ENCODE peak calls at places on chromosomes 11 and 22, in ten cellular contexts. F is left ventricle myocardium inferior, L is transverse colon, H is neural progenitor cell, K is upper lobe of left lung, W is tibial artery, X is kidney epithelial cell, S is heart left ventricle, I is brain microvascular endothelial cell, J is fibroblast of lung. R is an unnamed sample.

GRCh38 chr11:123742334-123742733 is 874 bp upstream of the ZNF202 start:
- DNase-seq in F (no peak), L (no peak), H (peak; percentile 11), K (no peak), W (no peak), X (no peak), S (no peak), I (no peak), J (no peak), R (no peak)

GRCh38 chr11:76077575-76078150 is 128.6 kb downstream of the WNT11 start:
- DNase-seq in F (no peak), L (no peak), H (no peak), K (no peak), W (no peak), X (no peak), S (no peak), I (peak; percentile 10), J (no peak), R (no peak)

GRCh38 chr11:107157809-107158187 is 139.5 kb upstream of the GUCY1A2 start:
- DNase-seq in F (no peak), L (no peak), H (no peak), K (no peak), W (no peak), X (no peak), S (no peak), I (no peak), J (no peak), R (no peak)

GRCh38 chr11:45736424-45736823 is 68.5 kb upstream of the SLC35C1 start:
- DNase-seq in F (no peak), L (no peak), H (no peak), K (no peak), W (no peak), X (no peak), S (no peak), I (no peak), J (peak; percentile 26), R (no peak)

GRCh38 chr22:18000441-18001039 is 23.8 kb downstream of the MICAL3 start:
- DNase-seq in F (no peak), L (peak; percentile 36), H (peak; percentile 63), K (peak; percentile 87), W (peak; percentile 69), X (no peak), S (no peak), I (no peak), J (no peak), R (peak; percentile 30)

GRCh38 chr22:48369789-48370507 is 1457.7 kb downstream of the BRD1 start:
- DNase-seq in F (no peak), L (peak; percentile 20), H (peak; percentile 41), K (no peak), W (peak; percentile 37), X (no peak), S (no peak), I (no peak), J (no peak), R (no peak)

GRCh38 chr11:130655308-130655707 is 206.9 kb downstream of the ADAMTS15 start:
- DNase-seq in F (no peak), L (no peak), H (no peak), K (no peak), W (no peak), X (no peak), S (no peak), I (no peak), J (no peak), R (no peak)

GRCh38 chr11:62501432-62501891 is 45.1 kb downstream of the AHNAK start:
- DNase-seq in F (peak; percentile 73), L (no peak), H (peak; percentile 54), K (peak; percentile 46), W (no peak), X (no peak), S (peak; percentile 67), I (no peak), J (peak; percentile 22), R (no peak)

GRCh38 chr11:19939415-19939929 is 220.8 kb downstream of the DBX1 start:
- DNase-seq in F (no peak), L (no peak), H (no peak), K (no peak), W (no peak), X (no peak), S (no peak), I (no peak), J (no peak), R (no peak)

GRCh38 chr11:19936461-19936860 is 223.8 kb downstream of the DBX1 start:
- DNase-seq in F (no peak), L (no peak), H (no peak), K (no peak), W (no peak), X (no peak), S (no peak), I (no peak), J (no peak), R (no peak)

GRCh38 chr11:19935507-19935906 is 222.9 kb downstream of the NAV2 start:
- DNase-seq in F (no peak), L (no peak), H (peak; percentile 88), K (no peak), W (no peak), X (no peak), S (no peak), I (peak; percentile 80), J (peak; percentile 35), R (no peak)

GRCh38 chr11:19938866-19939265 is 221.4 kb downstream of the DBX1 start:
- DNase-seq in F (no peak), L (no peak), H (no peak), K (no peak), W (no peak), X (no peak), S (no peak), I (no peak), J (no peak), R (no peak)

GRCh38 chr11:19938051-19938856 is 222.0 kb downstream of the DBX1 start:
- DNase-seq in F (peak; percentile 27), L (peak; percentile 49), H (peak; percentile 74), K (no peak), W (no peak), X (no peak), S (no peak), I (peak; percentile 75), J (peak; percentile 65), R (no peak)
- H3K27me3 ChIP-seq in F (no peaks in the 10 kb centered on the region), L (no peaks in the 10 kb centered on the region), H (no peaks in the 10 kb centered on the region), K (no peaks in the 10 kb centered on the region), W (no peaks in the 10 kb centered on the region), X (no peaks in the 10 kb centered on the region), S (no peaks in the 10 kb centered on the region), I (no peaks in the 10 kb centered on the region), J (no peaks in the 10 kb centered on the region), R (no peaks in the 10 kb centered on the region)

GRCh38 chr11:120170741-120171261 is 32.9 kb upstream of the TRIM29 start:
- DNase-seq in F (no peak), L (no peak), H (no peak), K (peak; percentile 45), W (peak; percentile 55), X (no peak), S (no peak), I (no peak), J (no peak), R (no peak)

GRCh38 chr11:120167659-120168058 is 29.7 kb upstream of the TRIM29 start:
- DNase-seq in F (no peak), L (no peak), H (no peak), K (no peak), W (peak; percentile 19), X (no peak), S (no peak), I (no peak), J (no peak), R (no peak)

GRCh38 chr11:120169981-120170698 is 32.2 kb upstream of the TRIM29 start:
- DNase-seq in F (no peak), L (no peak), H (no peak), K (peak; percentile 73), W (peak; percentile 61), X (no peak), S (no peak), I (no peak), J (no peak), R (no peak)

GRCh38 chr11:120168108-120168959 is 30.4 kb upstream of the TRIM29 start:
- DNase-seq in F (no peak), L (no peak), H (no peak), K (no peak), W (peak; percentile 53), X (no peak), S (no peak), I (no peak), J (peak; percentile 32), R (no peak)

DNA sequence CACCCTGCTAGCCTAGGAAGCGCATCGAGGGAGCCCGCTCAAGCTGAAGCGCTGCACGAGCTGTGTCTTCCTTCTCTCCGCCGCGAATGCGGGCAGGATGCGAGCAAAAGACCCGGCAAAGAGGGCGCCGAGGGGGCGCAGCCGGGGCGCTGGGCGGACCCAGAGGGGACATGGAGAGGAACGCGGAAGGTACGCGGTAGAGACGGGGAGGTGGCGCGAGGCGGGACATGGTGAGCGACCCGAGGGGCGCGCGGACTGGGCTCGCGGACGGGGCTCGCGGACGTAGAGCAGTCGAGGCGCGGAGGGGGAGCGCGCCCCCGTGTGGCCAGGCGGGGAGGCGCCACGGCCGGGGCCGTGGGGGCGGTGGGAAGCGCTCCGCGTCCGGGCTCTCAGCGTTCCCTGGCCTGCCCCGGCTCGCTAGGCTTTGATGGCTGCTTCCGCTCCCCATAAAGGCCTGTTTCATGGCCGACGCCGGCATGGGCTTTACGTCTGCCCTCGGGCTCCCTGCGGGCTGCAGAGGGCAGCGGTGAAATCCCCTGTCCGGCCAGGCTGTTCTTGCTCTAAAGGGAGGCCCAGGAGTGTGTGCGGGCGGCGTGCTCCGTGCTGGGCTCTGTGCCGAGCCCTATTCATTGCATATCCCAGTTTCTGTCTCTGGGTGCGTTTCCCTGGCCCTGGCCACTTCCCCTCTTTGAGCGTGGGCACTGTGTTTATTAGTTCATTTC is 31.2 kb upstream of the TRIM29 start:
- DNase-seq in F (peak; percentile 61), L (peak; percentile 70), H (peak; percentile 85), K (peak; percentile 95), W (peak; percentile 73), X (no peak), S (peak; percentile 54), I (peak; percentile 42), J (peak; percentile 56), R (no peak)
- TF ChIP-seq CTCF in F (peak; percentile 92), L (peak; percentile 91), H (peak; percentile 94), K (peak; percentile 88), W (peak; percentile 77), X (no peak), S (peak; percentile 95), I (peak; percentile 42), J (peak; percentile 35), R (peak; percentile 98)

GRCh38 chr22:22408269-22408668 is 100.3 kb downstream of the ZNF280B start:
- DNase-seq in F (no peak), L (no peak), H (no peak), K (no peak), W (no peak), X (no peak), S (no peak), I (no peak), J (no peak), R (no peak)
- H3K27me3 ChIP-seq in F (peaks cover 95% of the 10 kb centered on the region), L (peaks cover 22% of the 10 kb centered on the region), H (peaks cover 100% of the 10 kb centered on the region), K (no peaks in the 10 kb centered on the region), W (no peaks in the 10 kb centered on the region), X (peaks cover 2% of the 10 kb centered on the region), S (peaks cover 3% of the 10 kb centered on the region), I (peaks cover 18% of the 10 kb centered on the region), J (peaks cover 5% of the 10 kb centered on the region), R (no peaks in the 10 kb centered on the region)

DNA sequence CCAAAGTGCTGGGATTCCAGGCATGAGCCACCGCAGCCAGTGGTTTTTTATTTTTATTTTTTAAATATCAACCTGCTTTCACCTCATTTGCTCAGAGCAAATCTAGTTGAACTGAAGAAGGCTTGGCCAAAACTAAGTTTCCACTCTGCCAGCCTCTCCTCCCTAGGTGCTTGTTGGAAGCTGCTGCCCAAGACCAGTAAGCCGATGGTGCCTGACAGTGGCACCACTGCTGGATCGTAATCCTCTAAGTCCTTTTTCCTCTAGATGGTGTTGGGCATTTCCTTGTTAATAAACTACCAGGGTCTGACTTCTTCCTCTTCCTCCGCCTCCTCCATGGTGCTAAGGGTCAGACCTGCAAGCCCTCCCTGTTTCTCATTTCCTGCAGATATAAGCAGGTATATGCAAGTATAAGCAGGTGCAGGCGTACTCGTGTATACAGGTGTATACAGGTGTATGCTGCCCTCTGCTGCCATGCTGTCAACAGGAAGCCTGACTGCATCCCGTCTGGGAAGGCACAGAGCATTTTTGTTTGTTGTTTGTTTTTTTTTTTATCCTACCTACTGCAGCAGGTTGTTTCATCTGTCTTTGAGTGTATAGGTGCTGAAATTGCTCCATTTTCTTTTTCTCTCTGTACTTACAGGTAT is 1.6 kb downstream of the NADSYN1 start:
- DNase-seq in F (no peak), L (peak; percentile 68), H (no peak), K (no peak), W (no peak), X (no peak), S (no peak), I (no peak), J (no peak), R (no peak)
- TF ChIP-seq CTCF in F (no peak), L (peak; percentile 43), H (no peak), K (no peak), W (no peak), X (peak; percentile 9), S (no peak), I (no peak), J (no peak), R (no peak)